ENCODE peak calls at places on chromosomes 6 and 20, in ten cellular contexts. E, N, D, W, C, A, F, Z, P and R are unnamed samples.

GRCh38 chr20:37394543-37395410 is 48.8 kb downstream of the SRC start:
- DNase-seq in E (peak; percentile 12), N (no peak), D (no peak), W (no peak), C (peak; percentile 38), A (peak; percentile 94), F (no peak), Z (no peak), P (peak; percentile 65), R (no peak)

GRCh38 chr6:35496851-35497570 is at the start of gene TEAD3:
- DNase-seq in E (peak; percentile 33), N (peak; percentile 37), D (no peak), W (peak; percentile 88), C (peak; percentile 78), A (peak; percentile 76), F (peak; percentile 59), Z (no peak), P (peak; percentile 85), R (peak; percentile 38)

GRCh38 chr6:4671587-4672115 is 104.6 kb upstream of the CDYL start:
- DNase-seq in E (no peak), N (no peak), D (no peak), W (no peak), C (no peak), A (no peak), F (no peak), Z (no peak), P (no peak), R (no peak)

GRCh38 chr6:105805581-105806023 is 280.5 kb upstream of the PRDM1 start:
- DNase-seq in E (no peak), N (no peak), D (no peak), W (no peak), C (no peak), A (no peak), F (no peak), Z (no peak), P (no peak), R (no peak)

GRCh38 chr6:157898169-157898568 is 75.1 kb downstream of the SNX9 start:
- DNase-seq in E (peak; percentile 63), N (no peak), D (no peak), W (no peak), C (no peak), A (no peak), F (no peak), Z (no peak), P (peak; percentile 17), R (no peak)

GRCh38 chr20:10643560-10643873 is 30.3 kb downstream of the JAG1 start:
- DNase-seq in E (no peak), N (no peak), D (no peak), W (no peak), C (no peak), A (no peak), F (no peak), Z (no peak), P (no peak), R (no peak)

GRCh38 chr6:22095886-22096285 is 200.9 kb downstream of the PRL start:
- DNase-seq in E (no peak), N (no peak), D (no peak), W (no peak), C (no peak), A (no peak), F (no peak), Z (no peak), P (no peak), R (no peak)

GRCh38 chr6:84220809-84221409 is 6.5 kb downstream of the CEP162 start:
- DNase-seq in E (no peak), N (no peak), D (no peak), W (no peak), C (no peak), A (peak; percentile 11), F (no peak), Z (no peak), P (no peak), R (no peak)

GRCh38 chr6:44133003-44133931 is 5.9 kb downstream of the TMEM63B start:
- DNase-seq in E (no peak), N (no peak), D (no peak), W (peak; percentile 38), C (peak; percentile 79), A (peak; percentile 25), F (peak; percentile 52), Z (no peak), P (peak; percentile 86), R (no peak)

GRCh38 chr6:147116043-147116442 is 88.2 kb upstream of the STXBP5 start:
- DNase-seq in E (no peak), N (no peak), D (no peak), W (no peak), C (no peak), A (no peak), F (no peak), Z (no peak), P (no peak), R (no peak)

GRCh38 chr6:92122746-92123145 is 1296.6 kb downstream of the EPHA7 start:
- DNase-seq in E (no peak), N (no peak), D (no peak), W (no peak), C (no peak), A (no peak), F (no peak), Z (no peak), P (no peak), R (no peak)

GRCh38 chr20:21513881-21514540 is at the start of gene NKX2-2:
- DNase-seq in E (no peak), N (no peak), D (no peak), W (no peak), C (peak; percentile 49), A (no peak), F (no peak), Z (no peak), P (no peak), R (no peak)

GRCh38 chr20:23923891-23924435 is 44.4 kb upstream of the CST5 start:
- DNase-seq in E (no peak), N (no peak), D (no peak), W (no peak), C (no peak), A (no peak), F (no peak), Z (no peak), P (no peak), R (no peak)

GRCh38 chr6:2959909-2960719 is 11.3 kb downstream of the SERPINB6 start:
- DNase-seq in E (no peak), N (no peak), D (no peak), W (no peak), C (no peak), A (peak; percentile 48), F (no peak), Z (no peak), P (no peak), R (no peak)

GRCh38 chr20:1320902-1321653 is 7.9 kb downstream of the SDCBP2 start:
- DNase-seq in E (no peak), N (no peak), D (no peak), W (no peak), C (no peak), A (no peak), F (no peak), Z (no peak), P (no peak), R (no peak)

GRCh38 chr6:41779336-41779735 is 364 bp downstream of the FRS3 start:
- DNase-seq in E (no peak), N (no peak), D (no peak), W (no peak), C (no peak), A (no peak), F (no peak), Z (no peak), P (no peak), R (no peak)

GRCh38 chr6:156828280-156828703 is 51.1 kb downstream of the ARID1B start:
- DNase-seq in E (no peak), N (no peak), D (no peak), W (no peak), C (peak; percentile 79), A (peak; percentile 93), F (no peak), Z (no peak), P (no peak), R (no peak)

GRCh38 chr6:15960740-15961629 is 167.9 kb upstream of the MYLIP start:
- DNase-seq in E (no peak), N (no peak), D (no peak), W (no peak), C (no peak), A (no peak), F (no peak), Z (no peak), P (no peak), R (no peak)

GRCh38 chr20:35277531-35278395 is at the start of gene MMP24OS:
- DNase-seq in E (peak; percentile 90), N (peak; percentile 86), D (peak; percentile 81), W (peak; percentile 86), C (peak; percentile 95), A (peak; percentile 82), F (peak; percentile 89), Z (peak; percentile 95), P (peak; percentile 96), R (peak; percentile 87)
- TF ChIP-seq CTCF in E (no peak), N (peak; percentile 49), D (peak; percentile 19), W (no peak), C (no peak), A (no peak), F (peak; percentile 30), Z (no peak), P (peak; percentile 68), R (peak; percentile 20)

GRCh38 chr6:26521485-26522391 is 16.4 kb upstream of the HMGN4 start:
- DNase-seq in E (peak; percentile 54), N (no peak), D (peak; percentile 53), W (peak; percentile 84), C (peak; percentile 93), A (peak; percentile 60), F (peak; percentile 81), Z (peak; percentile 89), P (no peak), R (peak; percentile 33)
- H3K27ac ChIP-seq in E (peak overlapping the region; percentile 35), N (peak overlapping the region; percentile 65), D (peak overlapping the region; percentile 100), W (peak overlapping the region; percentile 100), C (peak overlapping the region; percentile 90), A (peak overlapping the region; percentile 52), F (peak overlapping the region; percentile 86), Z (peak overlapping the region; percentile 97), P (peak overlapping the region; percentile 2), R (peak overlapping the region; percentile 50)

DNA sequence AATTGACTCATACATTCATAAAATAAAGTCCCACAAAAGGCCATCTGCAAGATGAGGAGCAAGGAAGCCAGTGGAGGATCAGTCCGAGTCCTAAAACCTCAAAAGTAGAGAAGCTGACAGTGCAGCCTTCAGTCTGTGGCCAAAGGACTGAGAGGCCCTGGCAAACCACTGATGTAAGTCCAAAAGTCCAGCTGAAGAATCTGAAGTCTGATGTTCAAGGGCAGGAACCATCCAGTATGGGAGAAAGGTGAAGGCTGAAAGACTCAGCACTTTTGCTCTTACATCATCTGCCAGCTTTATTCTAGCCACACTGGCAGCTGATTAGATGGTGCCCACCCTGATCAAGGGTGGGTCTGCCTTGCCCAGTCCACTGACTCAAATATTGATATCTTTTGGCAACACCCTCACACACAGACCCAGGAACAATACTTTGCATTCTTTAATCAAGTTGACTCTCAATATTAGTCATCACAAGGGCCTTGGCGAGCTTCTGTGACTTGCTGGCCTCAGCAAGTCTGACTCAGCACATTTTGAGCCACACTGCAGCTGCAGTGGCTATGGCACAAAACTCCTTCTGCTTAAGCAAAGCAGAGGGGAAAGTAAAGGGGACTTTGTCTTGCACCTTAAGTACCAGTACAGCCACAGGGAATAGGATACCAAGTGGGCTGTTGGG is 1370.3 kb upstream of the CITED2 start:
- DNase-seq in E (no peak), N (no peak), D (no peak), W (no peak), C (no peak), A (peak; percentile 71), F (no peak), Z (no peak), P (no peak), R (no peak)
- H3K9me3 ChIP-seq in E (no peaks in the 10 kb centered on the region), N (no peaks in the 10 kb centered on the region), D (no peaks in the 10 kb centered on the region), W (no peaks in the 10 kb centered on the region), C (no peaks in the 10 kb centered on the region), A (peaks cover 6% of the 10 kb centered on the region), F (peaks cover 10% of the 10 kb centered on the region), Z (no peaks in the 10 kb centered on the region), P (peaks cover 3% of the 10 kb centered on the region), R (peaks cover 5% of the 10 kb centered on the region)

GRCh38 chr6:137202078-137202477 is 17.1 kb downstream of the IFNGR1 start:
- DNase-seq in E (no peak), N (peak; percentile 18), D (no peak), W (no peak), C (no peak), A (no peak), F (no peak), Z (no peak), P (peak; percentile 15), R (no peak)
- TF ChIP-seq CTCF in E (no peak), N (peak; percentile 42), D (no peak), W (no peak), C (peak; percentile 13), A (peak; percentile 67), F (peak; percentile 43), Z (peak; percentile 40), P (no peak), R (no peak)